ENCODE peak calls at places on chromosomes 4 and X, in six cellular contexts. P is breast epithelium, O is tibial artery, B is OCI-LY7, W is ovary, G is HepG2. E is an unnamed sample.

GRCh38 chr4:125313989-125314602 is 659 bp upstream of the FAT4 start:
- DNase-seq in P (no peak), G (peak; percentile 41), B (no peak), O (no peak), W (no peak), E (no peak)

GRCh38 chrX:151085207-151085606 is 91.2 kb upstream of the GPR50 start:
- DNase-seq in B (no peak), P (no peak), G (no peak), O (no peak), W (no peak), E (no peak)

GRCh38 chrX:107834273-107835201 is 8.9 kb downstream of the MID2 start:
- DNase-seq in B (no peak), W (no peak), O (no peak), G (no peak), P (no peak), E (no peak)

GRCh38 chr4:159019356-159019755 is 83.5 kb upstream of the RAPGEF2 start:
- DNase-seq in B (no peak), W (no peak), O (no peak), P (no peak), G (no peak), E (no peak)

GRCh38 chrX:8305336-8305735 is 134.3 kb upstream of the VCX2 start:
- DNase-seq in W (no peak), O (no peak), G (no peak), B (no peak), P (no peak), E (no peak)

GRCh38 chr4:25590171-25590570 is 65.5 kb upstream of the SLC34A2 start:
- DNase-seq in B (no peak), O (no peak), W (no peak), P (no peak), G (no peak), E (no peak)

GRCh38 chr4:110195561-110196205 is 2.7 kb downstream of the ELOVL6 start:
- DNase-seq in G (no peak), O (no peak), W (no peak), B (peak; percentile 48), P (no peak), E (peak; percentile 27)

GRCh38 chrX:9562851-9563250 is 98.0 kb downstream of the TBL1X start:
- DNase-seq in W (no peak), O (no peak), P (peak; percentile 60), G (peak; percentile 63), B (no peak), E (no peak)

GRCh38 chr4:180926277-180926676 is 1316.9 kb upstream of the TENM3 start:
- DNase-seq in O (no peak), B (no peak), W (no peak), P (no peak), G (no peak), E (no peak)

DNA sequence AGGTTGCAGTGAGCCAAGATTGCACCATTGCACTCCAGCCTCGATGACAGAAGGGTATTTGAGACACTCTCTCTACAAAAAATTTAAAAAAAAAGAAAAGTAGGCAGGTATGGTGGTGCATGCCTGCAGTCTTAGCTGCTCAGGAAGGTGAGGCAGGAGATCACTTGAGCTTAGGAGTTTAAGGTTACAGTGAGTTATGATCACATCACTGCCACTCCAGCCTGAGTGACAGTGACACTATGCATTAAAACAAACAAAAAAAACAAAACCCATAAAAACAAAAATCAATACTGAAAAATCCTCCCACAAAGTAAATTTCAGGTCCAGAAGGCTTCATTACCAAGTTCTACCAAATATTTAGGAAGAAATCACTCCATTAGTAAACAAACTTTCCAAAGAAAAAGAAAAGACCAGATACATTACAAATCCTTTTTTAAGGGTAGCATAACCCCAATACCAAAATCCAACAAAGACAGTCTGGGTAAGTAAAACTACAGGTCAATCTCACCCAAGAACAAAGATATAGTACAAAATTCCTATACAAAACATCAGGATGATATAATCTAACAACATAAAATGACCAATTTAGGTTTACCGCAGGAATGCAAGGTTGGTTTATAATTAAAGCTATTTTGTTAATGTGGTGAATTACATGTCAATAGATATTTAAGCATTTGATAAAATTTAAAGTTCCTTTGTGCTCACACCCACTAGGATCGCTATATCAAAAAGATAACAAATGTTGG is 11.7 kb downstream of the NELFA start:
- DNase-seq in P (no peak), G (no peak), B (no peak), O (no peak), W (no peak), E (no peak)
- H3K27ac ChIP-seq in P (no peak overlapping the region), G (no peak overlapping the region), B (no peak overlapping the region), O (no peak overlapping the region), W (no peak overlapping the region), E (no peak overlapping the region)

GRCh38 chrX:148193759-148194158 is 212.6 kb downstream of the FMR1NB start:
- DNase-seq in B (no peak), O (no peak), P (no peak), W (no peak), G (no peak), E (no peak)
- H3K4me1 ChIP-seq in B (peaks cover 33% of the 10 kb centered on the region), O (no peaks in the 10 kb centered on the region), P (no peaks in the 10 kb centered on the region), W (no peaks in the 10 kb centered on the region), G (no peaks in the 10 kb centered on the region), E (no peaks in the 10 kb centered on the region)

GRCh38 chrX:132730266-132730665 is 228.2 kb downstream of the HS6ST2 start:
- DNase-seq in G (no peak), W (no peak), O (no peak), B (no peak), P (no peak), E (no peak)
- H3K27ac ChIP-seq in G (no peak overlapping the region), W (no peak overlapping the region), O (no peak overlapping the region), B (no peak overlapping the region), P (no peak overlapping the region), E (no peak overlapping the region)

GRCh38 chr4:57098945-57099344 is 11.2 kb downstream of the IGFBP7 start:
- DNase-seq in P (no peak), W (no peak), B (no peak), G (no peak), O (no peak), E (no peak)
- H3K4me1 ChIP-seq in P (no peaks in the 10 kb centered on the region), W (peaks cover 33% of the 10 kb centered on the region), B (no peaks in the 10 kb centered on the region), G (peaks cover 38% of the 10 kb centered on the region), O (peaks cover 59% of the 10 kb centered on the region), E (no peaks in the 10 kb centered on the region)

DNA sequence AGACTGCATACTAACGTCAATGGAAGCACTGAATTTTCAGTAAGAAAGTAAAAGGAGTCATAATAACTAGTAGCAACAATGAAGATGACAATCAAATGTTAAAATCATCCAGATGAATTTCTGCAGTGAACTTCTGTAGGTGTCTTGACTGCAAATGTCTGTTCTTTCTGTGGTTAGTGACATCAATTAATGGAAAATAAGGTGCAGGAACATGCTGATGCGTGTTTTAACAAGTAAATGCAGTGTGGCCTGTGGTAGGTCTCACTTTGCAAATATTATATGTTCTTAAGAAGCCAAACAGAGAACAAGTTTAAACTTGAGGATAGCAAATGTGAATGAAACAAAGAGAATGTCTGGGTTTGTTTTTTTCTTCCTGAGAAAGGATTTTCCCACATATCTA is 2.6 kb upstream of the DTHD1 start:
- DNase-seq in B (no peak), G (no peak), W (no peak), O (no peak), P (no peak), E (peak; percentile 25)
- H3K27ac ChIP-seq in B (no peak overlapping the region), G (no peak overlapping the region), W (no peak overlapping the region), O (no peak overlapping the region), P (no peak overlapping the region), E (no peak overlapping the region)

DNA sequence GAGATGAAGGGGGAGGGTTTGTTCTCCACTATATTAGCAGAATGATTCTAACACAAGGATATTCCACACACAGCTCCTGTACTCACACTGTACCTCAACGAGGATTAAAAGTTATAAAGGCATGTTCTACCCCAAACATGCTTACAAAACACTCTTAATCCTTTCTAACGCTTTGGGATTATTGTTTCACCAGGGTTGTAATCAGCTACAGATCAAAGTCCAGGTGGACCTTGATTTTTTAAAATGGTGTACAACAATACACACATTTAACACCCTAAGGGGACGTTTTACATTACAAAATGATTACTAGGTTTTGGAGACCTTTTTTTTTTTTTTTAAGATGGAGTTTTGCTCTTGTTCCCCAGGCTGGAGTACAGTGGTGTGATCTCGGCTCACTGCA is 50.3 kb upstream of the MAP3K15 start:
- DNase-seq in W (no peak), O (no peak), P (no peak), G (peak; percentile 39), B (no peak), E (peak; percentile 20)
- H3K4me1 ChIP-seq in W (no peaks in the 10 kb centered on the region), O (no peaks in the 10 kb centered on the region), P (no peaks in the 10 kb centered on the region), G (peaks cover 53% of the 10 kb centered on the region), B (peaks cover 45% of the 10 kb centered on the region), E (no peaks in the 10 kb centered on the region)

DNA sequence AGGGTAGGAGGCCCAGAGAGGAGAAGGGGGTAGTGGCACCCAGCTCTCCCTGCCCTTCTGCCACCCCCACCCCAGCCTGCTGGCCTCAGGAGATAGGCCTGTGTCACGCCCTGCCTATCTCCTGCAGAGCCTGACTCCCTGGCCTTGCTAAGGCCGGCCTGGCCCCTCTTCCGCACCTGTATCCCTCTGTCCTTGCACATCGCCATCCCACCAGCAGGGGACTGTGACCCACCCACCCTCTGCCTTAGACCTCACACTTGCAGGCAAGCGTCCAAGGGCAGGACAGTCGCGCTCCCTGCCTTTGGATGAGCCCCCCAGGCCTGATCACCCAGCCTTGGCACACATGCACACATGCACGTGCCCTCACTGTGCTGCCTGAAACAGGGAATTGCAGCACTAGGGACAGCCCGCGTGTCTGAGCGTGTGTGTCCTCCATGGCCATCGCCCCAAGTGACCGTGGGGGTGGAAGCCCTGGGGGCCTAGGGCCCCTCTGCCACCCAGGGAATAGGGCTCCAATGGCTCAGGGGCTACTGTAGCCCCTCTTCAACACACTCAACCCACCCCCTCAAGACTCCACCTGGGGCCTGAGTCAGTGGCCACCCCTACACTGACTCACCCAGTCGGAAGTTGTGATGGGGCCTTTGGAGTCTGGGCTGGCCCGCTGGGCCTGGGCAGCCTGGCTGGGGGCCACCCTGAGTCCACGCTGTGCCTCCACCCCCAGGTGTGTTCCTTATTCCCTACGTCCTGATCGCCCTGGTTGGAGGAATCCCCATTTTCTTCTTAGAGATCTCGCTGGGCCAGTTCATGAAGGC is 2.1 kb downstream of the SLC6A8 start:
- DNase-seq in P (no peak), G (no peak), W (no peak), O (no peak), B (no peak), E (no peak)
- H3K27ac ChIP-seq in P (peak overlapping the region; percentile 58), G (no peak overlapping the region), W (no peak overlapping the region), O (peak overlapping the region; percentile 74), B (no peak overlapping the region), E (no peak overlapping the region)